ENCODE peak calls at places on chromosomes 12 and 14, in seven cellular contexts. Q is aorta; I is CD8-positive, alpha-beta memory T cell; O is right atrium auricular region; R is thyroid gland; M is mammary epithelial cell; X is heart right ventricle. L is an unnamed sample.

GRCh38 chr12:29634057-29634456 is 136.6 kb upstream of the OVCH1 start:
- DNase-seq in M (peak; percentile 35), O (no peak), I (no peak), Q (no peak), X (no peak), R (no peak), L (no peak)

GRCh38 chr12:69658203-69658602 is 40.9 kb downstream of the BEST3 start:
- DNase-seq in O (no peak), X (no peak), Q (no peak), M (peak; percentile 55), R (no peak), I (no peak), L (no peak)

GRCh38 chr12:1199700-1200099 is 208.7 kb downstream of the ERC1 start:
- DNase-seq in Q (no peak), M (no peak), I (no peak), R (no peak), O (no peak), X (no peak), L (no peak)

GRCh38 chr12:112353389-112353788 is 28.8 kb downstream of the HECTD4 start:
- DNase-seq in X (no peak), I (no peak), R (no peak), M (peak; percentile 65), O (no peak), Q (no peak), L (no peak)

GRCh38 chr14:104023325-104024055 is 62.0 kb upstream of the ASPG start:
- DNase-seq in O (no peak), M (no peak), I (no peak), Q (no peak), X (no peak), R (no peak), L (no peak)

GRCh38 chr12:130031571-130032189 is 127.9 kb upstream of the TMEM132D start:
- DNase-seq in O (peak; percentile 68), R (peak; percentile 50), I (peak; percentile 36), M (no peak), X (peak; percentile 25), Q (peak; percentile 82), L (peak; percentile 56)

GRCh38 chr12:52867636-52868035 is 18.8 kb upstream of the KRT78 start:
- DNase-seq in M (peak; percentile 59), R (peak; percentile 83), Q (peak; percentile 86), O (no peak), I (no peak), X (peak; percentile 54), L (no peak)

GRCh38 chr14:92740440-92740839 is 8.0 kb downstream of the LGMN start:
- DNase-seq in M (no peak), I (no peak), X (no peak), Q (no peak), O (no peak), R (no peak), L (no peak)

GRCh38 chr12:49973361-49973830 is 649 bp downstream of the AQP6 start:
- DNase-seq in M (no peak), O (no peak), I (no peak), R (no peak), Q (peak; percentile 57), X (no peak), L (no peak)

GRCh38 chr12:88111074-88111652 is 30.7 kb downstream of the CEP290 start:
- DNase-seq in M (peak; percentile 48), R (no peak), Q (no peak), O (no peak), X (no peak), I (no peak), L (peak; percentile 36)

GRCh38 chr12:12779529-12779928 is 5.9 kb upstream of the APOLD1 start:
- DNase-seq in O (no peak), R (no peak), Q (no peak), X (no peak), I (no peak), M (peak; percentile 88), L (no peak)

GRCh38 chr12:50862316-50862715 is 19.6 kb downstream of the TMPRSS12 start:
- DNase-seq in M (peak; percentile 55), O (no peak), X (no peak), Q (no peak), R (no peak), I (no peak), L (no peak)

GRCh38 chr12:124743479-124744272 is 120.0 kb downstream of the SCARB1 start:
- DNase-seq in I (no peak), Q (no peak), X (no peak), O (no peak), M (no peak), R (no peak), L (no peak)
- H3K4me1 ChIP-seq in I (no peaks in the 10 kb centered on the region), Q (no peaks in the 10 kb centered on the region), X (peaks cover 55% of the 10 kb centered on the region), O (peaks cover 6% of the 10 kb centered on the region), M (peaks cover 36% of the 10 kb centered on the region), R (peaks cover 23% of the 10 kb centered on the region), L (peaks cover 7% of the 10 kb centered on the region)

DNA sequence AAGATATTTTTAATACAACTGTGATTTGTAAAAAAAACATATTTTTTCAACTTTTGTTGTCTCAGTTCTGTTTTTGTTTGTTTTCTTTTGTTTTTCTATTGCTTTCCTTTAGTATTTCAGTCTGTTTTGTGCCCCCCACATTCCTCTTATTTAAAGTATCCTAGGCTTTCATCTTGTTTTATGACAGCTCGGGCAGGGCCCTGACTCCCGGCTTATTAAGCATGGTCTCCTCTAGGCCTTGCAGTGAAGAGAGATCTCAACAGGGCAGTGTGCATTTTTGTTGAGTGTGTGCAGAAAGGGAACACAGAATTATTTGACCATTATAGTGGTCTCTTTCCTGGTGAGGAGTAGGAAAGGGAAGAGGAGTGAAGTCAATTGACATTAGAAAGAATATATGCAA is 110.2 kb upstream of the SLC38A4 start:
- DNase-seq in X (no peak), Q (no peak), O (no peak), R (no peak), I (no peak), M (no peak), L (no peak)
- H3K4me1 ChIP-seq in X (no peaks in the 10 kb centered on the region), Q (no peaks in the 10 kb centered on the region), O (no peaks in the 10 kb centered on the region), R (no peaks in the 10 kb centered on the region), I (no peaks in the 10 kb centered on the region), M (peaks cover 8% of the 10 kb centered on the region), L (no peaks in the 10 kb centered on the region)

GRCh38 chr12:18461738-18462137 is 200.4 kb downstream of the PIK3C2G start:
- DNase-seq in R (no peak), I (no peak), O (no peak), X (no peak), M (no peak), Q (no peak), L (no peak)

GRCh38 chr12:18457362-18457761 is 196.0 kb downstream of the PIK3C2G start:
- DNase-seq in Q (no peak), X (no peak), M (no peak), R (no peak), O (no peak), I (no peak), L (no peak)

GRCh38 chr12:18454330-18454729 is 193.0 kb downstream of the PIK3C2G start:
- DNase-seq in I (no peak), Q (no peak), O (no peak), X (no peak), M (no peak), R (no peak), L (no peak)

GRCh38 chr12:18456344-18456743 is 195.0 kb downstream of the PIK3C2G start:
- DNase-seq in Q (no peak), X (no peak), M (no peak), R (no peak), I (no peak), O (no peak), L (no peak)
- H3K4me1 ChIP-seq in Q (no peaks in the 10 kb centered on the region), X (no peaks in the 10 kb centered on the region), M (no peaks in the 10 kb centered on the region), R (no peaks in the 10 kb centered on the region), I (no peaks in the 10 kb centered on the region), O (no peaks in the 10 kb centered on the region), L (no peaks in the 10 kb centered on the region)

GRCh38 chr14:59282366-59282765 is 93.9 kb downstream of the DAAM1 start:
- DNase-seq in O (no peak), X (no peak), R (no peak), I (no peak), M (peak; percentile 81), Q (no peak), L (no peak)
- H3K4me1 ChIP-seq in O (no peaks in the 10 kb centered on the region), X (peaks cover 39% of the 10 kb centered on the region), R (no peaks in the 10 kb centered on the region), I (no peaks in the 10 kb centered on the region), M (peaks cover 55% of the 10 kb centered on the region), Q (peaks cover 11% of the 10 kb centered on the region), L (no peaks in the 10 kb centered on the region)

DNA sequence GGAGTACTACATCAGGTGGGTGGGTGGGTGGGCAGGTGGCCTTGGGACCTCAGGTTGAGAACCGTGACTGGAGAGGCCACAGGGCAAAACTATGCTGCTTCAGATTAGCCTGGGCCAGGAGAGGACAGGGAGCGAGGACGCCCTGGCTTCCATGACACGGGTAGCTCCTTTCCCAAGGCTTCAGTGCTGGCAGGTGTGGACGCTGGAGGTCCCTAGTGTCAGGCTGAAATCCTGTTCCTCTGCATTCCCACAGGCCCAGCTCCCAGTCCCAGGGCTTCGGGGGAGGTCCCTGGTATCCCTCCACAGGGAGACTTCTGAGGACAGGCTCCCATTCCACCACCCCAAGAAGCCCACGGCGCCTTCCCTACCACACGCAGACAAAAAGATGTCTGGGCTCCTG is 31.6 kb downstream of the CCDC92 start:
- DNase-seq in O (no peak), R (no peak), Q (no peak), X (no peak), M (no peak), I (no peak), L (no peak)
- H3K4me1 ChIP-seq in O (no peaks in the 10 kb centered on the region), R (peaks cover 22% of the 10 kb centered on the region), Q (no peaks in the 10 kb centered on the region), X (peaks cover 16% of the 10 kb centered on the region), M (no peaks in the 10 kb centered on the region), I (peaks cover 21% of the 10 kb centered on the region), L (no peaks in the 10 kb centered on the region)

DNA sequence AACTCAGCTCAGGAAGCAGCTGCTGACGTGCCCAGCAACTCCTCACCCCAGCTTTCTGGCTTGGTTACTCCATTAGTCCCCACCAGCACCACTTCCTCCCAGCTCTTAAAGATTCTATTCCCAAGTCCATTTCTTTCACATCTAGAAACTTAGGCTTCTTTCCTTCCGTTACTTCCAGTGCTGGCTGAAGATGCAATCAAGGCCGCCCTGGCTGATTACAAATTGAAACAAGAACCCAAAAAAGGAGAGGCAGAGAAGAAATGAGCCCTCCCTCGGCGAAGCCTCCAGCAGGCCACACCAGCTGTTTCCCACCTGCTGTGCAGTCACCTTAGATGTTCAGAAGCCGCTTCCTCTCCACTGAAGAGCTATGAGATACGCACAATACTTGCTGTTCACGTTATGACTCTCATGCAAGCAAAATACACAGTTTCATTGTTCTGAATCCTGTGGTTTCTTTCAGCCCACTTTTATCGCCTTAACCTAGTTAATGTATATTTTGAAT is 6.3 kb downstream of the ISCU start:
- DNase-seq in Q (no peak), R (no peak), O (no peak), M (no peak), I (peak; percentile 35), X (no peak), L (peak; percentile 93)
- H3K4me1 ChIP-seq in Q (no peaks in the 10 kb centered on the region), R (peaks cover 41% of the 10 kb centered on the region), O (no peaks in the 10 kb centered on the region), M (peaks cover 17% of the 10 kb centered on the region), I (peaks cover 64% of the 10 kb centered on the region), X (peaks cover 52% of the 10 kb centered on the region), L (peaks cover 100% of the 10 kb centered on the region)

DNA sequence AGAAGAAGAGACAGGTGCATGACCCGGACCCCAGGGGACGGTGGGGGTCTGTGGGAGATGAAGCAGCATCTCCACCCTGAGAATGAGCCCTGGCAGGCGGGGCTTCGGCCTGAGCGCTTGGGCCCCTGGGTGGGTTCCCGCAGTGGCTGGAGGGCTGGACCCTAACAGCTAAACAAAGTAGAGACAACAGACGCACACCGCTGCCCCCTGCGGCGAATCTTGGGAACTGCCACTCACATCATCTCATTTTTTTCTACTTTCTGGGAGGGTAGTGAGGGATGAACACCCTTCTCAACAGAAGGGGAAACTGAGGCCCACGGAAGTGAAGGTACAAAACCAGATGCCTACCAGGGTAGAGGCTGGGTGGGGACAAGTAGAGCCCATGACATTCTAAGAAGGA is 104.7 kb downstream of the RFLNA start:
- DNase-seq in M (no peak), Q (no peak), I (no peak), X (no peak), O (no peak), R (no peak), L (peak; percentile 42)
- H3K4me1 ChIP-seq in M (no peaks in the 10 kb centered on the region), Q (no peaks in the 10 kb centered on the region), I (no peaks in the 10 kb centered on the region), X (peaks cover 64% of the 10 kb centered on the region), O (no peaks in the 10 kb centered on the region), R (peaks cover 11% of the 10 kb centered on the region), L (no peaks in the 10 kb centered on the region)

L was measured in OCI-LY7.